ENCODE peak calls at places on chromosome 2, in seven cellular contexts. One of them, this sample, is unnamed.

GRCh38 chr2:61210332-61210981 is 48.5 kb downstream of the C2orf74 start:
- DNase-seq in neural crest cell: no peak
- DNase-seq in kidney epithelial cell: no peak
- DNase-seq in astrocyte of the cerebellum: no peak
- DNase-seq in fibroblast of the aortic adventitia: peak
- DNase-seq in astrocyte of the spinal cord: peak
- DNase-seq in fibroblast of mammary gland: peak
- DNase-seq in this sample: no peak

GRCh38 chr2:39094717-39095363 is 26.0 kb downstream of the SOS1 start:
- DNase-seq in astrocyte of the cerebellum: no peak
- DNase-seq in astrocyte of the spinal cord: peak
- DNase-seq in neural crest cell: no peak
- DNase-seq in fibroblast of mammary gland: peak
- DNase-seq in fibroblast of the aortic adventitia: peak
- DNase-seq in kidney epithelial cell: no peak
- DNase-seq in this sample: peak

GRCh38 chr2:58540680-58541079 is 299.6 kb upstream of the FANCL start:
- DNase-seq in kidney epithelial cell: no peak
- DNase-seq in neural crest cell: no peak
- DNase-seq in fibroblast of the aortic adventitia: no peak
- DNase-seq in astrocyte of the spinal cord: no peak
- DNase-seq in fibroblast of mammary gland: no peak
- DNase-seq in astrocyte of the cerebellum: no peak
- DNase-seq in this sample: no peak

GRCh38 chr2:218009191-218010114 is 6.7 kb upstream of the TNS1 start:
- DNase-seq in astrocyte of the cerebellum: no peak
- DNase-seq in kidney epithelial cell: no peak
- DNase-seq in astrocyte of the spinal cord: no peak
- DNase-seq in fibroblast of the aortic adventitia: no peak
- DNase-seq in fibroblast of mammary gland: no peak
- DNase-seq in neural crest cell: no peak
- DNase-seq in this sample: no peak

GRCh38 chr2:181892795-181893435 is 1.4 kb downstream of the ITPRID2 start:
- DNase-seq in neural crest cell: no peak
- DNase-seq in astrocyte of the spinal cord: peak
- DNase-seq in fibroblast of the aortic adventitia: peak
- DNase-seq in fibroblast of mammary gland: peak
- DNase-seq in kidney epithelial cell: no peak
- DNase-seq in astrocyte of the cerebellum: peak
- DNase-seq in this sample: no peak

GRCh38 chr2:106638043-106638442 is 150.9 kb downstream of the CD8B2 start:
- DNase-seq in kidney epithelial cell: no peak
- DNase-seq in neural crest cell: no peak
- DNase-seq in astrocyte of the spinal cord: peak
- DNase-seq in fibroblast of mammary gland: peak
- DNase-seq in fibroblast of the aortic adventitia: peak
- DNase-seq in astrocyte of the cerebellum: no peak
- DNase-seq in this sample: no peak

GRCh38 chr2:133287709-133288108 is 280.6 kb downstream of the NCKAP5 start:
- DNase-seq in fibroblast of mammary gland: peak
- DNase-seq in kidney epithelial cell: no peak
- DNase-seq in fibroblast of the aortic adventitia: peak
- DNase-seq in astrocyte of the spinal cord: peak
- DNase-seq in astrocyte of the cerebellum: peak
- DNase-seq in neural crest cell: no peak
- DNase-seq in this sample: no peak

GRCh38 chr2:121329786-121330185 is 44.8 kb upstream of the TFCP2L1 start:
- DNase-seq in fibroblast of the aortic adventitia: no peak
- DNase-seq in astrocyte of the spinal cord: no peak
- DNase-seq in fibroblast of mammary gland: no peak
- DNase-seq in neural crest cell: no peak
- DNase-seq in kidney epithelial cell: no peak
- DNase-seq in astrocyte of the cerebellum: no peak
- DNase-seq in this sample: no peak

GRCh38 chr2:85755122-85756027 is 1.6 kb downstream of the ATOH8 start:
- DNase-seq in neural crest cell: no peak
- DNase-seq in astrocyte of the cerebellum: no peak
- DNase-seq in astrocyte of the spinal cord: peak
- DNase-seq in fibroblast of mammary gland: peak
- DNase-seq in fibroblast of the aortic adventitia: peak
- DNase-seq in kidney epithelial cell: no peak
- DNase-seq in this sample: no peak

GRCh38 chr2:200301953-200302628 is 4.4 kb upstream of the SPATS2L start:
- DNase-seq in astrocyte of the spinal cord: no peak
- DNase-seq in astrocyte of the cerebellum: no peak
- DNase-seq in neural crest cell: no peak
- DNase-seq in fibroblast of mammary gland: peak
- DNase-seq in kidney epithelial cell: no peak
- DNase-seq in fibroblast of the aortic adventitia: peak
- DNase-seq in this sample: no peak

GRCh38 chr2:233241803-233242202 is 9.7 kb upstream of the ATG16L1 start:
- DNase-seq in neural crest cell: no peak
- DNase-seq in kidney epithelial cell: no peak
- DNase-seq in astrocyte of the cerebellum: no peak
- DNase-seq in fibroblast of mammary gland: no peak
- DNase-seq in fibroblast of the aortic adventitia: no peak
- DNase-seq in astrocyte of the spinal cord: no peak
- DNase-seq in this sample: no peak

GRCh38 chr2:44549856-44550255 is 188.1 kb downstream of the CAMKMT start:
- DNase-seq in kidney epithelial cell: no peak
- DNase-seq in fibroblast of the aortic adventitia: peak
- DNase-seq in astrocyte of the spinal cord: peak
- DNase-seq in astrocyte of the cerebellum: no peak
- DNase-seq in fibroblast of mammary gland: peak
- DNase-seq in neural crest cell: no peak
- DNase-seq in this sample: no peak

GRCh38 chr2:98647636-98648035 is 39.2 kb downstream of the UNC50 start:
- DNase-seq in neural crest cell: no peak
- DNase-seq in fibroblast of the aortic adventitia: peak
- DNase-seq in astrocyte of the cerebellum: no peak
- DNase-seq in astrocyte of the spinal cord: no peak
- DNase-seq in kidney epithelial cell: no peak
- DNase-seq in fibroblast of mammary gland: peak
- DNase-seq in this sample: no peak

GRCh38 chr2:658426-658825 is 18.8 kb downstream of the TMEM18 start:
- DNase-seq in kidney epithelial cell: no peak
- DNase-seq in fibroblast of mammary gland: no peak
- DNase-seq in fibroblast of the aortic adventitia: no peak
- DNase-seq in astrocyte of the spinal cord: no peak
- DNase-seq in astrocyte of the cerebellum: no peak
- DNase-seq in neural crest cell: no peak
- DNase-seq in this sample: no peak

DNA sequence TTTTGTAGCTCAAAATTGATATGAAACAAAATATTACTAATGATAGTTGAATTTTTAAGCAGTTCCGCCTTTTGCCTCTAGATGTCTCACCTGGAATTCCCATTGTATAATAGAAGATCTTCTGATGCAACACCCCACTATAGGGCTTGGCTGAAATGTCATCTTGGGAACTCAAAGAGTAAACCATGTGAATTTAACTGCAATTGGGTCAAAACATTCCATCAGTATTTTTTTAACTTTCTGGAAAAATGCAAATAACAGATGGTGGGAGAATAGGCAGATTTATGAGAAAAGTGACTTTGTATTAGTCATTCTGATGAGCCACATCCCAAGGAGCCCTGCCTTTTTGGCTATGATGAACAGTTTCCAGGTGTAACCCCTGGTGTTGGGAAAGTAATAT is 489.9 kb downstream of the NYAP2 start:
- DNase-seq in kidney epithelial cell: peak
- DNase-seq in fibroblast of the aortic adventitia: peak
- DNase-seq in fibroblast of mammary gland: peak
- DNase-seq in astrocyte of the spinal cord: peak
- DNase-seq in neural crest cell: peak
- DNase-seq in astrocyte of the cerebellum: peak
- DNase-seq in this sample: peak
- TF ChIP-seq CTCF in kidney epithelial cell: peak
- TF ChIP-seq CTCF in fibroblast of the aortic adventitia: peak
- TF ChIP-seq CTCF in fibroblast of mammary gland: peak
- TF ChIP-seq CTCF in astrocyte of the spinal cord: peak
- TF ChIP-seq CTCF in neural crest cell: peak
- TF ChIP-seq CTCF in astrocyte of the cerebellum: peak
- TF ChIP-seq CTCF in this sample: peak

GRCh38 chr2:102181919-102182635 is 4.7 kb upstream of the IL1RL2 start:
- DNase-seq in fibroblast of mammary gland: peak
- DNase-seq in astrocyte of the spinal cord: no peak
- DNase-seq in neural crest cell: no peak
- DNase-seq in fibroblast of the aortic adventitia: peak
- DNase-seq in kidney epithelial cell: no peak
- DNase-seq in astrocyte of the cerebellum: no peak
- DNase-seq in this sample: no peak

GRCh38 chr2:102187191-102188150 is 648 bp downstream of the IL1RL2 start:
- DNase-seq in astrocyte of the spinal cord: peak
- DNase-seq in fibroblast of the aortic adventitia: peak
- DNase-seq in neural crest cell: peak
- DNase-seq in fibroblast of mammary gland: peak
- DNase-seq in kidney epithelial cell: no peak
- DNase-seq in astrocyte of the cerebellum: no peak
- DNase-seq in this sample: peak

GRCh38 chr2:102184018-102184417 is 2.8 kb upstream of the IL1RL2 start:
- DNase-seq in fibroblast of mammary gland: no peak
- DNase-seq in kidney epithelial cell: no peak
- DNase-seq in astrocyte of the spinal cord: no peak
- DNase-seq in neural crest cell: no peak
- DNase-seq in fibroblast of the aortic adventitia: peak
- DNase-seq in astrocyte of the cerebellum: no peak
- DNase-seq in this sample: no peak

GRCh38 chr2:102186676-102187190 is at the start of gene IL1RL2:
- DNase-seq in astrocyte of the spinal cord: no peak
- DNase-seq in fibroblast of mammary gland: no peak
- DNase-seq in fibroblast of the aortic adventitia: peak
- DNase-seq in astrocyte of the cerebellum: no peak
- DNase-seq in neural crest cell: no peak
- DNase-seq in kidney epithelial cell: no peak
- DNase-seq in this sample: no peak

GRCh38 chr2:102185347-102185746 is 1.5 kb upstream of the IL1RL2 start:
- DNase-seq in kidney epithelial cell: no peak
- DNase-seq in fibroblast of the aortic adventitia: peak
- DNase-seq in neural crest cell: no peak
- DNase-seq in fibroblast of mammary gland: peak
- DNase-seq in astrocyte of the spinal cord: no peak
- DNase-seq in astrocyte of the cerebellum: no peak
- DNase-seq in this sample: no peak
- TF ChIP-seq CTCF in kidney epithelial cell: peak
- TF ChIP-seq CTCF in fibroblast of the aortic adventitia: peak
- TF ChIP-seq CTCF in neural crest cell: peak
- TF ChIP-seq CTCF in fibroblast of mammary gland: peak
- TF ChIP-seq CTCF in astrocyte of the spinal cord: peak
- TF ChIP-seq CTCF in astrocyte of the cerebellum: peak
- TF ChIP-seq CTCF in this sample: peak

GRCh38 chr2:231672617-231673347 is 35.5 kb upstream of the PTMA start:
- DNase-seq in kidney epithelial cell: no peak
- DNase-seq in astrocyte of the spinal cord: peak
- DNase-seq in neural crest cell: no peak
- DNase-seq in fibroblast of the aortic adventitia: no peak
- DNase-seq in fibroblast of mammary gland: peak
- DNase-seq in astrocyte of the cerebellum: no peak
- DNase-seq in this sample: no peak
- TF ChIP-seq CTCF in kidney epithelial cell: peak
- TF ChIP-seq CTCF in astrocyte of the spinal cord: peak
- TF ChIP-seq CTCF in neural crest cell: no peak
- TF ChIP-seq CTCF in fibroblast of the aortic adventitia: peak
- TF ChIP-seq CTCF in fibroblast of mammary gland: no peak
- TF ChIP-seq CTCF in astrocyte of the cerebellum: no peak
- TF ChIP-seq CTCF in this sample: peak

GRCh38 chr2:43133708-43134570 is 92.5 kb downstream of the ZFP36L2 start:
- DNase-seq in neural crest cell: no peak
- DNase-seq in astrocyte of the spinal cord: no peak
- DNase-seq in astrocyte of the cerebellum: no peak
- DNase-seq in kidney epithelial cell: no peak
- DNase-seq in fibroblast of the aortic adventitia: no peak
- DNase-seq in fibroblast of mammary gland: no peak
- DNase-seq in this sample: peak
- TF ChIP-seq CTCF in neural crest cell: no peak
- TF ChIP-seq CTCF in astrocyte of the spinal cord: no peak
- TF ChIP-seq CTCF in astrocyte of the cerebellum: no peak
- TF ChIP-seq CTCF in kidney epithelial cell: no peak
- TF ChIP-seq CTCF in fibroblast of the aortic adventitia: no peak
- TF ChIP-seq CTCF in fibroblast of mammary gland: no peak
- TF ChIP-seq CTCF in this sample: no peak

This sample was measured in HL-60.